ENCODE peak calls at places on chromosomes 7 and 10, in four cellular contexts. One of them, this sample, is unnamed.

GRCh38 chr7:45050198-45050597 is 38.6 kb downstream of the NACAD start:
- DNase-seq in sigmoid colon: no peak
- DNase-seq in neural crest cell: no peak
- DNase-seq in PC-3: no peak
- DNase-seq in this sample: no peak

GRCh38 chr10:49360271-49361177 is 35.4 kb downstream of the DRGX start:
- DNase-seq in sigmoid colon: peak; percentile 40
- DNase-seq in PC-3: no peak
- DNase-seq in neural crest cell: no peak
- DNase-seq in this sample: peak; percentile 6

GRCh38 chr10:88800152-88801125 is 2.1 kb upstream of the LIPM start:
- DNase-seq in PC-3: no peak
- DNase-seq in neural crest cell: no peak
- DNase-seq in sigmoid colon: no peak
- DNase-seq in this sample: no peak

GRCh38 chr7:97671571-97671970 is 60.3 kb upstream of the TAC1 start:
- DNase-seq in PC-3: no peak
- DNase-seq in neural crest cell: no peak
- DNase-seq in sigmoid colon: no peak
- DNase-seq in this sample: peak; percentile 29

GRCh38 chr7:28973591-28973990 is 15.5 kb upstream of the TRIL start:
- DNase-seq in neural crest cell: no peak
- DNase-seq in sigmoid colon: no peak
- DNase-seq in PC-3: no peak
- DNase-seq in this sample: no peak

GRCh38 chr7:93148135-93148534 is at the start of gene SAMD9L:
- DNase-seq in PC-3: peak; percentile 13
- DNase-seq in sigmoid colon: no peak
- DNase-seq in neural crest cell: no peak
- DNase-seq in this sample: peak; percentile 9

GRCh38 chr10:58477122-58477521 is 35.5 kb upstream of the BICC1 start:
- DNase-seq in sigmoid colon: peak; percentile 71
- DNase-seq in neural crest cell: no peak
- DNase-seq in PC-3: no peak
- DNase-seq in this sample: no peak

GRCh38 chr7:9204571-9204970 is 771.2 kb downstream of the NXPH1 start:
- DNase-seq in sigmoid colon: no peak
- DNase-seq in neural crest cell: no peak
- DNase-seq in PC-3: no peak
- DNase-seq in this sample: no peak

GRCh38 chr7:135199439-135199838 is 11.9 kb downstream of the WDR91 start:
- DNase-seq in neural crest cell: no peak
- DNase-seq in sigmoid colon: no peak
- DNase-seq in PC-3: no peak
- DNase-seq in this sample: no peak

GRCh38 chr7:136617176-136617575 is 251.3 kb upstream of the CHRM2 start:
- DNase-seq in PC-3: no peak
- DNase-seq in sigmoid colon: no peak
- DNase-seq in neural crest cell: no peak
- DNase-seq in this sample: no peak

GRCh38 chr10:8054243-8054497 is 318 bp upstream of the GATA3 start:
- DNase-seq in neural crest cell: no peak
- DNase-seq in PC-3: peak; percentile 39
- DNase-seq in sigmoid colon: no peak
- DNase-seq in this sample: peak; percentile 67

GRCh38 chr10:31536297-31536696 is 217.3 kb downstream of the ZEB1 start:
- DNase-seq in sigmoid colon: no peak
- DNase-seq in PC-3: no peak
- DNase-seq in neural crest cell: no peak
- DNase-seq in this sample: no peak

GRCh38 chr7:85516675-85517074 is 329.8 kb upstream of the SEMA3D start:
- DNase-seq in neural crest cell: no peak
- DNase-seq in sigmoid colon: no peak
- DNase-seq in PC-3: no peak
- DNase-seq in this sample: no peak

DNA sequence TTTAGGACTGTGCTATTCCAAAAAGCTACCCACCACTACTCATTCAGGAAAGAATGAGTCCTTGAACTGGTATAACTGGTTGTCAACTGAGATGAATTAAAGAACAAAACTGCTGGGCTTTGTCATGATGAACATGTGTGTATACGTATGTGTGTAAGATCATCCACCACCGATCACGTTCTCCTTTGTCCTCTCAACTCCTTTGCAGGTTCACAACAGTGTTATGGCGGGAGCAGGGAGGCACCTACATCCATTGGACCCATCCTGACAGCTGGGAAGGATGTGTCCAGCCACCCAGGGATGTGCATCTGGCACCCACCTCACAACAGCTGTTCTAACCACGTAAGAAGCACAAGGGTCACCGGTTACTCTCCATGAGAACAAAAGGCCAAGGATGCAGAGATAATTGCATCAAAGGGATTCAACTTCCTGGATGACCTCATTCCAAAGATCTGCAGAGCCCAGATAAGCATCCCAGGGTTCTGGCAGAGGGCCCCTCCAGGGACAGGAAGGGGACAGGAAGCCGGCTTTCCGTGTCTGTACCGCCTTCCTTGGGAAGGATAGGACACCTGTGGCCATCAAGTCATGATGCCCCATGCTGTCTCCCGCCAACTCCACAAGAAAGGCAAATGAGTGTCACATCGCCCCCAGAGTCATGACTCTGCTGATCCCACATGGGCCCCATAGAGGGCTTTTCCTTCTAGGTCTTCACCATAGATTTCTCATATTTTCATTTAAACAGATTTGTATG is 66.1 kb downstream of the STEAP1B start:
- DNase-seq in sigmoid colon: no peak
- DNase-seq in PC-3: peak; percentile 87
- DNase-seq in neural crest cell: no peak
- DNase-seq in this sample: no peak
- TF ChIP-seq CTCF in sigmoid colon: no peak
- TF ChIP-seq CTCF in PC-3: no peak
- TF ChIP-seq CTCF in neural crest cell: no peak
- TF ChIP-seq CTCF in this sample: no peak

DNA sequence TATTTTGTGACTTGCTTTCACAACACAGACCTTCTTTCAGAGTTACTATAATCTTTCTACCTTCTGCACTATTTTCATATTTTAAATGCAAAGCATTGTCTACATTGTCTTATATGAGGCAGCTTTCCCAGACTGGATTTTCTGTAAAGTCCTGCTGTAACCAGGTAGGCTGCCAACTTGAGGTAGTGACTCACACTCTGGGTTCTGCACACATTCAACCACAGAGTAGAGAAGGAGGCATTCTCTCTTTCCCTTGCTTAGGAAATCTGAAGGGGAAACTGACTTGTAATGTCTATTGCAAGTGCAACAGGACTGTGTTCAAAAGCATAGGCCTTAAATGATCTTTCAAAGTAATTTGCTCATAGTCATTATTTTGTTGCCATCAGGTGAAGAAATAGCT is 461.4 kb downstream of the GRM8 start:
- DNase-seq in sigmoid colon: no peak
- DNase-seq in PC-3: peak; percentile 19
- DNase-seq in neural crest cell: no peak
- DNase-seq in this sample: peak; percentile 57
- TF ChIP-seq CTCF in sigmoid colon: no peak
- TF ChIP-seq CTCF in PC-3: no peak
- TF ChIP-seq CTCF in neural crest cell: no peak
- TF ChIP-seq CTCF in this sample: no peak

GRCh38 chr7:41705109-41705871 is 2.4 kb upstream of the INHBA start:
- DNase-seq in neural crest cell: peak; percentile 68
- DNase-seq in PC-3: peak; percentile 94
- DNase-seq in sigmoid colon: peak; percentile 90
- DNase-seq in this sample: peak; percentile 84
- TF ChIP-seq CTCF in neural crest cell: peak; percentile 78
- TF ChIP-seq CTCF in PC-3: peak; percentile 86
- TF ChIP-seq CTCF in sigmoid colon: peak; percentile 60
- TF ChIP-seq CTCF in this sample: peak; percentile 92

DNA sequence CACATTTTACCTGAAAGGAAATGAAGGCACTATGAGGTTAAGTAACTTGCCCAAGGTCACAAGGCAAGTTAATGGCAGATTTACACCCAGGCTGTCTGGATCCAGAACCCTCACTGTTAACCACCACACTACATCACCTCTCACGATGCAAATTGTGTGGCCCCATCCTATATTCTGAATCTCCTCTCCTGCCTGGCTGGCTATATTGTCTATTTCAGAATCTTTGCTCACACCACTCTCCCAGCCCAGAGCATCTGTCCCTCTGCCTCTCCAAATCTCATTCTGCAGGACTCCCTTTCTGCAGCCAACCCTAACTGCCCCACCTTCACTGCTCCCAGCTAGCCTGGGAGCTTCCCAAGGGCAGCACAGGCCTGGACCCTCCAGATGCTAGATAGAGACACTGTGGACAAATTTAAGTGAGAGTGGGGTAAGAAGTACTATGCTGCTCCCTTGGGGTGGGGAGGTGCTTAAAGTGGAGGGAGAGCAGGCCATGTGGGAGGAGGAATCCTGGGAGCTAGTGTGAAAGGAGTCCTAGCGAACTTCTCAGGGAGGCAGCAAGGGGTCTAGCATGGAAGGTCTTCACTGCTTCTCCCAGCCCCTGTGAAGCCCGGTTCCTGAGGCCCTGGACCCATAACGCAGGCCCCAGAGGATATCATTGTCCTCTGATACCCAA is 786 bp downstream of the CUEDC2 start:
- DNase-seq in neural crest cell: no peak
- DNase-seq in sigmoid colon: no peak
- DNase-seq in PC-3: peak; percentile 22
- DNase-seq in this sample: peak; percentile 47
- TF ChIP-seq CTCF in neural crest cell: no peak
- TF ChIP-seq CTCF in sigmoid colon: no peak
- TF ChIP-seq CTCF in PC-3: no peak
- TF ChIP-seq CTCF in this sample: no peak

GRCh38 chr10:34305189-34305588 is 509.9 kb downstream of the PARD3 start:
- DNase-seq in PC-3: peak; percentile 70
- DNase-seq in sigmoid colon: no peak
- DNase-seq in neural crest cell: no peak
- DNase-seq in this sample: peak; percentile 49
- TF ChIP-seq CTCF in PC-3: peak; percentile 75
- TF ChIP-seq CTCF in sigmoid colon: no peak
- TF ChIP-seq CTCF in neural crest cell: peak; percentile 70
- TF ChIP-seq CTCF in this sample: no peak

DNA sequence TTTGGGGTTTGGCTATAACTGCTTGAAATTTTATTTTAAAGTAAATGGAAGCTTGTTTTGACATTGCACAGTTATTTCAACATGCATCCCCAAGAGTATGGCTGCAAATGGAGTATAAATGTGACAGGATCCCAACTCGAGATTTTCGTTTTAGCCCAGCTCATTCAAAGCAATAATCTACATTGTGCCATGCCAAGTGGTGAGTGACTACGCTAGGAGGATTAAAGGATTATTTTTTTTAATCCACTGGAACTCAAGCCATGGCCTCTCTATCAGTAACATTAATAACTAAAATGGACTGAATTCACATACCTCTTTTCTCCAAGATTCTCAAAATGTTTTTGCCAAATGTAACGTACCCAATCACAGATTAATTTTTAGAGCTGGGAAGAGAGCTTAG is 60.6 kb upstream of the AUTS2 start:
- DNase-seq in neural crest cell: no peak
- DNase-seq in PC-3: no peak
- DNase-seq in sigmoid colon: no peak
- DNase-seq in this sample: no peak
- TF ChIP-seq CTCF in neural crest cell: no peak
- TF ChIP-seq CTCF in PC-3: no peak
- TF ChIP-seq CTCF in sigmoid colon: no peak
- TF ChIP-seq CTCF in this sample: no peak

GRCh38 chr7:121373177-121373576 is 22.9 kb downstream of the FAM3C start:
- DNase-seq in sigmoid colon: no peak
- DNase-seq in neural crest cell: no peak
- DNase-seq in PC-3: no peak
- DNase-seq in this sample: no peak
- TF ChIP-seq CTCF in sigmoid colon: no peak
- TF ChIP-seq CTCF in neural crest cell: peak; percentile 49
- TF ChIP-seq CTCF in PC-3: peak; percentile 31
- TF ChIP-seq CTCF in this sample: peak; percentile 11